ENCODE peak calls at places on chromosomes 5 and 9, in ten cellular contexts. One of them, this sample, is unnamed.

GRCh38 chr5:36788365-36788764 is 88.2 kb upstream of the NIPBL start:
- DNase-seq in heart left ventricle: no peak
- DNase-seq in tibial artery: no peak
- DNase-seq in Peyer's patch: no peak
- DNase-seq in thyroid gland: no peak
- DNase-seq in cardiac muscle cell: no peak
- DNase-seq in foreskin fibroblast: no peak
- DNase-seq in neuronal stem cell: no peak
- DNase-seq in bronchial epithelial cell: no peak
- DNase-seq in SJCRH30: no peak
- DNase-seq in this sample: no peak

GRCh38 chr5:10439692-10440091 is 2.0 kb upstream of the ROPN1L start:
- DNase-seq in heart left ventricle: no peak
- DNase-seq in tibial artery: no peak
- DNase-seq in Peyer's patch: no peak
- DNase-seq in thyroid gland: no peak
- DNase-seq in cardiac muscle cell: no peak
- DNase-seq in foreskin fibroblast: no peak
- DNase-seq in neuronal stem cell: no peak
- DNase-seq in bronchial epithelial cell: no peak
- DNase-seq in SJCRH30: no peak
- DNase-seq in this sample: no peak

GRCh38 chr5:118095100-118095499 is 893.2 kb downstream of the DTWD2 start:
- DNase-seq in heart left ventricle: no peak
- DNase-seq in tibial artery: no peak
- DNase-seq in Peyer's patch: no peak
- DNase-seq in thyroid gland: no peak
- DNase-seq in cardiac muscle cell: no peak
- DNase-seq in foreskin fibroblast: peak; percentile 1
- DNase-seq in neuronal stem cell: peak; percentile 11
- DNase-seq in bronchial epithelial cell: no peak
- DNase-seq in SJCRH30: peak; percentile 11
- DNase-seq in this sample: no peak

GRCh38 chr5:42015254-42015653 is 90.2 kb downstream of the FBXO4 start:
- DNase-seq in heart left ventricle: no peak
- DNase-seq in tibial artery: no peak
- DNase-seq in Peyer's patch: no peak
- DNase-seq in thyroid gland: no peak
- DNase-seq in cardiac muscle cell: no peak
- DNase-seq in foreskin fibroblast: no peak
- DNase-seq in neuronal stem cell: no peak
- DNase-seq in bronchial epithelial cell: no peak
- DNase-seq in SJCRH30: no peak
- DNase-seq in this sample: no peak

GRCh38 chr9:123373447-123373923 is 17.5 kb downstream of the CRB2 start:
- DNase-seq in heart left ventricle: no peak
- DNase-seq in tibial artery: no peak
- DNase-seq in Peyer's patch: no peak
- DNase-seq in thyroid gland: no peak
- DNase-seq in cardiac muscle cell: no peak
- DNase-seq in foreskin fibroblast: no peak
- DNase-seq in neuronal stem cell: no peak
- DNase-seq in bronchial epithelial cell: no peak
- DNase-seq in SJCRH30: no peak
- DNase-seq in this sample: no peak

GRCh38 chr5:157740211-157740610 is 3.3 kb upstream of the LSM11 start:
- DNase-seq in heart left ventricle: no peak
- DNase-seq in tibial artery: no peak
- DNase-seq in Peyer's patch: no peak
- DNase-seq in thyroid gland: no peak
- DNase-seq in cardiac muscle cell: peak; percentile 18
- DNase-seq in foreskin fibroblast: peak; percentile 17
- DNase-seq in neuronal stem cell: no peak
- DNase-seq in bronchial epithelial cell: peak; percentile 37
- DNase-seq in SJCRH30: peak; percentile 69
- DNase-seq in this sample: no peak

GRCh38 chr5:77133061-77133758 is 46.1 kb upstream of the ZBED3 start:
- DNase-seq in heart left ventricle: peak; percentile 27
- DNase-seq in tibial artery: peak; percentile 71
- DNase-seq in Peyer's patch: peak; percentile 20
- DNase-seq in thyroid gland: peak; percentile 92
- DNase-seq in cardiac muscle cell: peak; percentile 97
- DNase-seq in foreskin fibroblast: peak; percentile 99
- DNase-seq in neuronal stem cell: no peak
- DNase-seq in bronchial epithelial cell: peak; percentile 100
- DNase-seq in SJCRH30: peak; percentile 51
- DNase-seq in this sample: no peak

GRCh38 chr9:96522371-96522770 is 72.4 kb downstream of the HABP4 start:
- DNase-seq in heart left ventricle: no peak
- DNase-seq in tibial artery: no peak
- DNase-seq in Peyer's patch: no peak
- DNase-seq in thyroid gland: no peak
- DNase-seq in cardiac muscle cell: no peak
- DNase-seq in foreskin fibroblast: no peak
- DNase-seq in neuronal stem cell: no peak
- DNase-seq in bronchial epithelial cell: no peak
- DNase-seq in SJCRH30: no peak
- DNase-seq in this sample: no peak

GRCh38 chr5:34563951-34564705 is 92.0 kb upstream of the RAI14 start:
- DNase-seq in heart left ventricle: peak; percentile 20
- DNase-seq in tibial artery: peak; percentile 67
- DNase-seq in Peyer's patch: no peak
- DNase-seq in thyroid gland: peak; percentile 81
- DNase-seq in cardiac muscle cell: peak; percentile 74
- DNase-seq in foreskin fibroblast: peak; percentile 46
- DNase-seq in neuronal stem cell: no peak
- DNase-seq in bronchial epithelial cell: no peak
- DNase-seq in SJCRH30: no peak
- DNase-seq in this sample: peak; percentile 44

GRCh38 chr5:159262859-159263568 is at the start of gene UBLCP1:
- DNase-seq in heart left ventricle: peak; percentile 81
- DNase-seq in tibial artery: peak; percentile 83
- DNase-seq in Peyer's patch: peak; percentile 73
- DNase-seq in thyroid gland: peak; percentile 81
- DNase-seq in cardiac muscle cell: peak; percentile 83
- DNase-seq in foreskin fibroblast: peak; percentile 84
- DNase-seq in neuronal stem cell: peak; percentile 62
- DNase-seq in bronchial epithelial cell: peak; percentile 87
- DNase-seq in SJCRH30: peak; percentile 90
- DNase-seq in this sample: peak; percentile 87

GRCh38 chr9:1604942-1605560 is 410.1 kb upstream of the SMARCA2 start:
- DNase-seq in heart left ventricle: no peak
- DNase-seq in tibial artery: no peak
- DNase-seq in Peyer's patch: no peak
- DNase-seq in thyroid gland: no peak
- DNase-seq in cardiac muscle cell: peak; percentile 62
- DNase-seq in foreskin fibroblast: peak; percentile 21
- DNase-seq in neuronal stem cell: peak; percentile 24
- DNase-seq in bronchial epithelial cell: peak; percentile 64
- DNase-seq in SJCRH30: peak; percentile 82
- DNase-seq in this sample: no peak

GRCh38 chr5:157592594-157592993 is 17.0 kb upstream of the ADAM19 start:
- DNase-seq in heart left ventricle: no peak
- DNase-seq in tibial artery: no peak
- DNase-seq in Peyer's patch: peak; percentile 53
- DNase-seq in thyroid gland: no peak
- DNase-seq in cardiac muscle cell: no peak
- DNase-seq in foreskin fibroblast: no peak
- DNase-seq in neuronal stem cell: no peak
- DNase-seq in bronchial epithelial cell: no peak
- DNase-seq in SJCRH30: peak; percentile 73
- DNase-seq in this sample: no peak

GRCh38 chr5:3715048-3715447 is 119.4 kb downstream of the IRX1 start:
- DNase-seq in heart left ventricle: no peak
- DNase-seq in tibial artery: no peak
- DNase-seq in Peyer's patch: no peak
- DNase-seq in thyroid gland: no peak
- DNase-seq in cardiac muscle cell: no peak
- DNase-seq in foreskin fibroblast: no peak
- DNase-seq in neuronal stem cell: no peak
- DNase-seq in bronchial epithelial cell: no peak
- DNase-seq in SJCRH30: no peak
- DNase-seq in this sample: no peak

GRCh38 chr9:88220652-88221051 is 82.4 kb upstream of the SPATA31C2 start:
- DNase-seq in heart left ventricle: no peak
- DNase-seq in tibial artery: no peak
- DNase-seq in Peyer's patch: no peak
- DNase-seq in thyroid gland: no peak
- DNase-seq in cardiac muscle cell: no peak
- DNase-seq in foreskin fibroblast: no peak
- DNase-seq in neuronal stem cell: no peak
- DNase-seq in bronchial epithelial cell: no peak
- DNase-seq in SJCRH30: no peak
- DNase-seq in this sample: no peak

GRCh38 chr9:93305497-93306020 is 121.6 kb downstream of the WNK2 start:
- DNase-seq in heart left ventricle: no peak
- DNase-seq in tibial artery: peak; percentile 68
- DNase-seq in Peyer's patch: peak; percentile 11
- DNase-seq in thyroid gland: no peak
- DNase-seq in cardiac muscle cell: no peak
- DNase-seq in foreskin fibroblast: no peak
- DNase-seq in neuronal stem cell: no peak
- DNase-seq in bronchial epithelial cell: no peak
- DNase-seq in SJCRH30: no peak
- DNase-seq in this sample: peak; percentile 17

GRCh38 chr5:15510092-15510491 is 10.1 kb downstream of the FBXL7 start:
- DNase-seq in heart left ventricle: no peak
- DNase-seq in tibial artery: no peak
- DNase-seq in Peyer's patch: no peak
- DNase-seq in thyroid gland: no peak
- DNase-seq in cardiac muscle cell: peak; percentile 52
- DNase-seq in foreskin fibroblast: peak; percentile 52
- DNase-seq in neuronal stem cell: no peak
- DNase-seq in bronchial epithelial cell: no peak
- DNase-seq in SJCRH30: no peak
- DNase-seq in this sample: no peak

GRCh38 chr9:96883922-96884321 is 29.6 kb upstream of the ZNF782 start:
- DNase-seq in heart left ventricle: no peak
- DNase-seq in tibial artery: no peak
- DNase-seq in Peyer's patch: no peak
- DNase-seq in thyroid gland: no peak
- DNase-seq in cardiac muscle cell: peak; percentile 14
- DNase-seq in foreskin fibroblast: peak; percentile 40
- DNase-seq in neuronal stem cell: no peak
- DNase-seq in bronchial epithelial cell: no peak
- DNase-seq in SJCRH30: no peak
- DNase-seq in this sample: no peak

GRCh38 chr5:148820778-148821395 is 5.5 kb upstream of the ADRB2 start:
- DNase-seq in heart left ventricle: no peak
- DNase-seq in tibial artery: no peak
- DNase-seq in Peyer's patch: no peak
- DNase-seq in thyroid gland: peak; percentile 15
- DNase-seq in cardiac muscle cell: peak; percentile 56
- DNase-seq in foreskin fibroblast: peak; percentile 76
- DNase-seq in neuronal stem cell: peak; percentile 14
- DNase-seq in bronchial epithelial cell: peak; percentile 50
- DNase-seq in SJCRH30: peak; percentile 64
- DNase-seq in this sample: no peak

GRCh38 chr9:35495984-35496383 is 6.1 kb downstream of the RUSC2 start:
- DNase-seq in heart left ventricle: no peak
- DNase-seq in tibial artery: no peak
- DNase-seq in Peyer's patch: no peak
- DNase-seq in thyroid gland: no peak
- DNase-seq in cardiac muscle cell: no peak
- DNase-seq in foreskin fibroblast: no peak
- DNase-seq in neuronal stem cell: no peak
- DNase-seq in bronchial epithelial cell: no peak
- DNase-seq in SJCRH30: no peak
- DNase-seq in this sample: no peak

GRCh38 chr9:84811072-84811725 is 141.7 kb downstream of the NTRK2 start:
- DNase-seq in heart left ventricle: no peak
- DNase-seq in tibial artery: no peak
- DNase-seq in Peyer's patch: no peak
- DNase-seq in thyroid gland: no peak
- DNase-seq in cardiac muscle cell: no peak
- DNase-seq in foreskin fibroblast: no peak
- DNase-seq in neuronal stem cell: no peak
- DNase-seq in bronchial epithelial cell: no peak
- DNase-seq in SJCRH30: no peak
- DNase-seq in this sample: no peak

GRCh38 chr9:88791105-88791805 is 200.0 kb upstream of the S1PR3 start:
- DNase-seq in heart left ventricle: no peak
- DNase-seq in tibial artery: no peak
- DNase-seq in Peyer's patch: no peak
- DNase-seq in thyroid gland: no peak
- DNase-seq in cardiac muscle cell: peak; percentile 90
- DNase-seq in foreskin fibroblast: peak; percentile 95
- DNase-seq in neuronal stem cell: no peak
- DNase-seq in bronchial epithelial cell: peak; percentile 95
- DNase-seq in SJCRH30: no peak
- DNase-seq in this sample: no peak

GRCh38 chr9:90801507-90802289 is at the start of gene SYK:
- DNase-seq in heart left ventricle: peak; percentile 31
- DNase-seq in tibial artery: peak; percentile 71
- DNase-seq in Peyer's patch: peak; percentile 69
- DNase-seq in thyroid gland: peak; percentile 80
- DNase-seq in cardiac muscle cell: no peak
- DNase-seq in foreskin fibroblast: no peak
- DNase-seq in neuronal stem cell: no peak
- DNase-seq in bronchial epithelial cell: peak; percentile 35
- DNase-seq in SJCRH30: no peak
- DNase-seq in this sample: peak; percentile 90
- H3K4me3 ChIP-seq in heart left ventricle: peak within 1 kb of the TSS; percentile 40
- H3K4me3 ChIP-seq in tibial artery: peak within 1 kb of the TSS; percentile 30
- H3K4me3 ChIP-seq in Peyer's patch: peak within 1 kb of the TSS; percentile 78
- H3K4me3 ChIP-seq in thyroid gland: peak within 1 kb of the TSS; percentile 41
- H3K4me3 ChIP-seq in cardiac muscle cell: peak within 1 kb of the TSS; percentile 31
- H3K4me3 ChIP-seq in foreskin fibroblast: no peak within 1 kb of the TSS
- H3K4me3 ChIP-seq in neuronal stem cell: peak within 1 kb of the TSS; percentile 71
- H3K4me3 ChIP-seq in bronchial epithelial cell: peak within 1 kb of the TSS; percentile 82
- H3K4me3 ChIP-seq in SJCRH30: no peak within 1 kb of the TSS
- H3K4me3 ChIP-seq in this sample: peak within 1 kb of the TSS; percentile 22

GRCh38 chr5:59661939-59662615 is 231.4 kb downstream of the PDE4D start:
- DNase-seq in heart left ventricle: no peak
- DNase-seq in tibial artery: no peak
- DNase-seq in Peyer's patch: no peak
- DNase-seq in thyroid gland: no peak
- DNase-seq in cardiac muscle cell: peak; percentile 39
- DNase-seq in foreskin fibroblast: no peak
- DNase-seq in neuronal stem cell: no peak
- DNase-seq in bronchial epithelial cell: no peak
- DNase-seq in SJCRH30: peak; percentile 14
- DNase-seq in this sample: no peak
- H3K4me3 ChIP-seq in heart left ventricle: no peak overlapping the region
- H3K4me3 ChIP-seq in tibial artery: no peak overlapping the region
- H3K4me3 ChIP-seq in Peyer's patch: no peak overlapping the region
- H3K4me3 ChIP-seq in thyroid gland: no peak overlapping the region
- H3K4me3 ChIP-seq in cardiac muscle cell: no peak overlapping the region
- H3K4me3 ChIP-seq in foreskin fibroblast: no peak overlapping the region
- H3K4me3 ChIP-seq in neuronal stem cell: no peak overlapping the region
- H3K4me3 ChIP-seq in bronchial epithelial cell: no peak overlapping the region
- H3K4me3 ChIP-seq in SJCRH30: no peak overlapping the region
- H3K4me3 ChIP-seq in this sample: no peak overlapping the region

GRCh38 chr5:135489466-135490244 is 37.5 kb upstream of the TIFAB start:
- DNase-seq in heart left ventricle: no peak
- DNase-seq in tibial artery: peak; percentile 47
- DNase-seq in Peyer's patch: no peak
- DNase-seq in thyroid gland: no peak
- DNase-seq in cardiac muscle cell: peak; percentile 9
- DNase-seq in foreskin fibroblast: peak; percentile 50
- DNase-seq in neuronal stem cell: no peak
- DNase-seq in bronchial epithelial cell: no peak
- DNase-seq in SJCRH30: no peak
- DNase-seq in this sample: no peak
- H3K4me3 ChIP-seq in heart left ventricle: peak overlapping the region; percentile 31
- H3K4me3 ChIP-seq in tibial artery: peak overlapping the region; percentile 38
- H3K4me3 ChIP-seq in Peyer's patch: no peak overlapping the region
- H3K4me3 ChIP-seq in thyroid gland: no peak overlapping the region
- H3K4me3 ChIP-seq in cardiac muscle cell: peak overlapping the region; percentile 21
- H3K4me3 ChIP-seq in foreskin fibroblast: peak overlapping the region; percentile 49
- H3K4me3 ChIP-seq in neuronal stem cell: peak overlapping the region; percentile 59
- H3K4me3 ChIP-seq in bronchial epithelial cell: no peak overlapping the region
- H3K4me3 ChIP-seq in SJCRH30: no peak overlapping the region
- H3K4me3 ChIP-seq in this sample: no peak overlapping the region

GRCh38 chr9:83473488-83473971 is 64.7 kb downstream of the FRMD3 start:
- DNase-seq in heart left ventricle: no peak
- DNase-seq in tibial artery: no peak
- DNase-seq in Peyer's patch: no peak
- DNase-seq in thyroid gland: no peak
- DNase-seq in cardiac muscle cell: peak; percentile 46
- DNase-seq in foreskin fibroblast: peak; percentile 12
- DNase-seq in neuronal stem cell: no peak
- DNase-seq in bronchial epithelial cell: no peak
- DNase-seq in SJCRH30: no peak
- DNase-seq in this sample: no peak
- H3K4me3 ChIP-seq in heart left ventricle: peak overlapping the region; percentile 15
- H3K4me3 ChIP-seq in tibial artery: no peak overlapping the region
- H3K4me3 ChIP-seq in Peyer's patch: peak overlapping the region; percentile 35
- H3K4me3 ChIP-seq in thyroid gland: no peak overlapping the region
- H3K4me3 ChIP-seq in cardiac muscle cell: no peak overlapping the region
- H3K4me3 ChIP-seq in foreskin fibroblast: no peak overlapping the region
- H3K4me3 ChIP-seq in neuronal stem cell: no peak overlapping the region
- H3K4me3 ChIP-seq in bronchial epithelial cell: no peak overlapping the region
- H3K4me3 ChIP-seq in SJCRH30: no peak overlapping the region
- H3K4me3 ChIP-seq in this sample: no peak overlapping the region

This sample was measured in mucosa of descending colon.